ENCODE peak calls at places on chromosomes 13 and 19, in ten cellular contexts. One of them, this sample, is unnamed.

GRCh38 chr19:703651-704446 is 4.9 kb upstream of the PALM start:
- DNase-seq in effector memory CD4-positive, alpha-beta T cell: peak; percentile 63
- DNase-seq in PC-3: peak; percentile 57
- DNase-seq in CD8-positive, alpha-beta memory T cell: peak; percentile 37
- DNase-seq in CD4-positive, alpha-beta memory T cell: peak; percentile 47
- DNase-seq in tibial nerve: peak; percentile 63
- DNase-seq in suprapubic skin: no peak
- DNase-seq in stomach: peak; percentile 84
- DNase-seq in tibial artery: peak; percentile 72
- DNase-seq in lung: peak; percentile 75
- DNase-seq in this sample: no peak

GRCh38 chr13:25963681-25964080 is 88.1 kb downstream of the SHISA2 start:
- DNase-seq in CD8-positive, alpha-beta memory T cell: no peak
- DNase-seq in lung: no peak
- DNase-seq in stomach: no peak
- DNase-seq in effector memory CD4-positive, alpha-beta T cell: no peak
- DNase-seq in CD4-positive, alpha-beta memory T cell: no peak
- DNase-seq in tibial nerve: no peak
- DNase-seq in PC-3: peak; percentile 68
- DNase-seq in suprapubic skin: no peak
- DNase-seq in tibial artery: no peak
- DNase-seq in this sample: no peak

GRCh38 chr19:16572332-16573211 is at the start of gene SLC35E1:
- DNase-seq in stomach: peak; percentile 97
- DNase-seq in tibial artery: peak; percentile 95
- DNase-seq in CD8-positive, alpha-beta memory T cell: peak; percentile 89
- DNase-seq in effector memory CD4-positive, alpha-beta T cell: peak; percentile 86
- DNase-seq in suprapubic skin: peak; percentile 97
- DNase-seq in PC-3: peak; percentile 98
- DNase-seq in CD4-positive, alpha-beta memory T cell: peak; percentile 91
- DNase-seq in tibial nerve: peak; percentile 90
- DNase-seq in lung: peak; percentile 94
- DNase-seq in this sample: peak; percentile 97

GRCh38 chr19:32166238-32166637 is 179.2 kb upstream of the ZNF507 start:
- DNase-seq in suprapubic skin: no peak
- DNase-seq in CD8-positive, alpha-beta memory T cell: no peak
- DNase-seq in PC-3: no peak
- DNase-seq in stomach: no peak
- DNase-seq in tibial artery: no peak
- DNase-seq in effector memory CD4-positive, alpha-beta T cell: no peak
- DNase-seq in lung: peak; percentile 26
- DNase-seq in tibial nerve: no peak
- DNase-seq in CD4-positive, alpha-beta memory T cell: no peak
- DNase-seq in this sample: no peak

GRCh38 chr19:45059258-45059965 is 16.9 kb downstream of the ZNF296 start:
- DNase-seq in tibial nerve: peak; percentile 51
- DNase-seq in CD8-positive, alpha-beta memory T cell: peak; percentile 70
- DNase-seq in effector memory CD4-positive, alpha-beta T cell: peak; percentile 67
- DNase-seq in suprapubic skin: no peak
- DNase-seq in PC-3: peak; percentile 73
- DNase-seq in CD4-positive, alpha-beta memory T cell: peak; percentile 80
- DNase-seq in stomach: peak; percentile 89
- DNase-seq in tibial artery: peak; percentile 62
- DNase-seq in lung: peak; percentile 79
- DNase-seq in this sample: peak; percentile 81

GRCh38 chr19:7851623-7852500 is 21.8 kb downstream of the EVI5L start:
- DNase-seq in CD8-positive, alpha-beta memory T cell: no peak
- DNase-seq in effector memory CD4-positive, alpha-beta T cell: no peak
- DNase-seq in tibial nerve: no peak
- DNase-seq in lung: no peak
- DNase-seq in tibial artery: no peak
- DNase-seq in CD4-positive, alpha-beta memory T cell: no peak
- DNase-seq in PC-3: no peak
- DNase-seq in stomach: no peak
- DNase-seq in suprapubic skin: no peak
- DNase-seq in this sample: no peak

GRCh38 chr13:40318366-40318765 is 348.1 kb downstream of the FOXO1 start:
- DNase-seq in tibial artery: no peak
- DNase-seq in CD4-positive, alpha-beta memory T cell: no peak
- DNase-seq in tibial nerve: no peak
- DNase-seq in stomach: peak; percentile 66
- DNase-seq in lung: no peak
- DNase-seq in effector memory CD4-positive, alpha-beta T cell: no peak
- DNase-seq in PC-3: no peak
- DNase-seq in CD8-positive, alpha-beta memory T cell: no peak
- DNase-seq in suprapubic skin: no peak
- DNase-seq in this sample: no peak

GRCh38 chr19:45995715-45996385 is 583 bp downstream of the CCDC61 start:
- DNase-seq in suprapubic skin: no peak
- DNase-seq in stomach: no peak
- DNase-seq in lung: no peak
- DNase-seq in PC-3: no peak
- DNase-seq in tibial nerve: no peak
- DNase-seq in CD8-positive, alpha-beta memory T cell: no peak
- DNase-seq in tibial artery: no peak
- DNase-seq in CD4-positive, alpha-beta memory T cell: no peak
- DNase-seq in effector memory CD4-positive, alpha-beta T cell: no peak
- DNase-seq in this sample: no peak

GRCh38 chr19:11130824-11131455 is 24.6 kb downstream of the SPC24 start:
- DNase-seq in CD4-positive, alpha-beta memory T cell: peak; percentile 69
- DNase-seq in lung: peak; percentile 74
- DNase-seq in suprapubic skin: peak; percentile 93
- DNase-seq in tibial nerve: peak; percentile 66
- DNase-seq in CD8-positive, alpha-beta memory T cell: peak; percentile 54
- DNase-seq in effector memory CD4-positive, alpha-beta T cell: peak; percentile 34
- DNase-seq in tibial artery: peak; percentile 83
- DNase-seq in stomach: peak; percentile 89
- DNase-seq in PC-3: peak; percentile 87
- DNase-seq in this sample: peak; percentile 90

GRCh38 chr13:44398606-44399005 is 25.0 kb downstream of the SERP2 start:
- DNase-seq in tibial artery: no peak
- DNase-seq in PC-3: no peak
- DNase-seq in lung: no peak
- DNase-seq in CD8-positive, alpha-beta memory T cell: no peak
- DNase-seq in stomach: no peak
- DNase-seq in CD4-positive, alpha-beta memory T cell: no peak
- DNase-seq in suprapubic skin: no peak
- DNase-seq in effector memory CD4-positive, alpha-beta T cell: no peak
- DNase-seq in tibial nerve: no peak
- DNase-seq in this sample: no peak

GRCh38 chr13:85608255-85608829 is 190.9 kb downstream of the SLITRK6 start:
- DNase-seq in stomach: no peak
- DNase-seq in suprapubic skin: no peak
- DNase-seq in lung: no peak
- DNase-seq in tibial nerve: no peak
- DNase-seq in CD4-positive, alpha-beta memory T cell: no peak
- DNase-seq in CD8-positive, alpha-beta memory T cell: no peak
- DNase-seq in tibial artery: no peak
- DNase-seq in effector memory CD4-positive, alpha-beta T cell: no peak
- DNase-seq in PC-3: no peak
- DNase-seq in this sample: no peak

GRCh38 chr19:6801397-6802086 is 29.0 kb downstream of the VAV1 start:
- DNase-seq in PC-3: peak; percentile 72
- DNase-seq in effector memory CD4-positive, alpha-beta T cell: peak; percentile 67
- DNase-seq in tibial nerve: no peak
- DNase-seq in CD8-positive, alpha-beta memory T cell: peak; percentile 84
- DNase-seq in tibial artery: peak; percentile 66
- DNase-seq in stomach: peak; percentile 65
- DNase-seq in CD4-positive, alpha-beta memory T cell: peak; percentile 85
- DNase-seq in lung: peak; percentile 77
- DNase-seq in suprapubic skin: no peak
- DNase-seq in this sample: peak; percentile 75

GRCh38 chr13:29566206-29566605 is 29.3 kb downstream of the SLC7A1 start:
- DNase-seq in CD8-positive, alpha-beta memory T cell: no peak
- DNase-seq in effector memory CD4-positive, alpha-beta T cell: no peak
- DNase-seq in lung: no peak
- DNase-seq in tibial artery: no peak
- DNase-seq in tibial nerve: no peak
- DNase-seq in PC-3: no peak
- DNase-seq in suprapubic skin: no peak
- DNase-seq in CD4-positive, alpha-beta memory T cell: no peak
- DNase-seq in stomach: no peak
- DNase-seq in this sample: no peak

GRCh38 chr13:29561918-29562317 is 33.6 kb downstream of the SLC7A1 start:
- DNase-seq in CD4-positive, alpha-beta memory T cell: no peak
- DNase-seq in effector memory CD4-positive, alpha-beta T cell: no peak
- DNase-seq in suprapubic skin: no peak
- DNase-seq in CD8-positive, alpha-beta memory T cell: no peak
- DNase-seq in PC-3: no peak
- DNase-seq in tibial nerve: no peak
- DNase-seq in tibial artery: no peak
- DNase-seq in stomach: no peak
- DNase-seq in lung: no peak
- DNase-seq in this sample: no peak

GRCh38 chr13:29563941-29564340 is 31.5 kb downstream of the SLC7A1 start:
- DNase-seq in CD4-positive, alpha-beta memory T cell: no peak
- DNase-seq in effector memory CD4-positive, alpha-beta T cell: no peak
- DNase-seq in lung: no peak
- DNase-seq in tibial nerve: no peak
- DNase-seq in tibial artery: no peak
- DNase-seq in stomach: no peak
- DNase-seq in suprapubic skin: peak; percentile 7
- DNase-seq in PC-3: no peak
- DNase-seq in CD8-positive, alpha-beta memory T cell: no peak
- DNase-seq in this sample: no peak

GRCh38 chr13:29564828-29565227 is 30.7 kb downstream of the SLC7A1 start:
- DNase-seq in lung: no peak
- DNase-seq in suprapubic skin: no peak
- DNase-seq in tibial nerve: no peak
- DNase-seq in CD8-positive, alpha-beta memory T cell: no peak
- DNase-seq in PC-3: no peak
- DNase-seq in effector memory CD4-positive, alpha-beta T cell: no peak
- DNase-seq in stomach: no peak
- DNase-seq in CD4-positive, alpha-beta memory T cell: no peak
- DNase-seq in tibial artery: no peak
- DNase-seq in this sample: no peak

DNA sequence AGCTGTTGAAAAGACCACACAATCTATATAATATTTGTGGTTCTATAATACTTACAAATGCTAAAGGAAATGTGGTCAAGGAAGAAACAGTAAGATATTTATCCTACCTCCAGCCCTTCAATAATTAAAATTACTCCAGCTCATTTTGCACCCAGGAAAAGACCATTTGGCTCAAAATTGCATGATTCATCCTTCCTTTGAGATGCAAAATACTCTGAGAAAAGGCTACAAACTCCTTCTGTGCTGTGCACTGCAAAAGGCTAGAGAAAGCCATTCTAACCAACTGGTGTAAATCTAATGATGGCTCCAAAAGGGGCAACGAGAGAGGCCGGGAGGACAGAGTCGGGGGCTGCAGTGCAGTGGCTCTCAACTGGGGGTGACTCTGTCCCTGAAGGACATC is 32.7 kb downstream of the SLC7A1 start:
- DNase-seq in tibial artery: no peak
- DNase-seq in effector memory CD4-positive, alpha-beta T cell: no peak
- DNase-seq in CD8-positive, alpha-beta memory T cell: no peak
- DNase-seq in PC-3: no peak
- DNase-seq in CD4-positive, alpha-beta memory T cell: no peak
- DNase-seq in tibial nerve: no peak
- DNase-seq in stomach: no peak
- DNase-seq in suprapubic skin: peak; percentile 29
- DNase-seq in lung: no peak
- DNase-seq in this sample: no peak
- H3K4me1 ChIP-seq in tibial artery: peaks cover 19% of the 10 kb centered on the region
- H3K4me1 ChIP-seq in effector memory CD4-positive, alpha-beta T cell: no peaks in the 10 kb centered on the region
- H3K4me1 ChIP-seq in CD8-positive, alpha-beta memory T cell: no peaks in the 10 kb centered on the region
- H3K4me1 ChIP-seq in PC-3: no peaks in the 10 kb centered on the region
- H3K4me1 ChIP-seq in CD4-positive, alpha-beta memory T cell: peaks cover 16% of the 10 kb centered on the region
- H3K4me1 ChIP-seq in tibial nerve: no peaks in the 10 kb centered on the region
- H3K4me1 ChIP-seq in stomach: no peaks in the 10 kb centered on the region
- H3K4me1 ChIP-seq in suprapubic skin: peaks cover 48% of the 10 kb centered on the region
- H3K4me1 ChIP-seq in lung: no peaks in the 10 kb centered on the region
- H3K4me1 ChIP-seq in this sample: no peaks in the 10 kb centered on the region

DNA sequence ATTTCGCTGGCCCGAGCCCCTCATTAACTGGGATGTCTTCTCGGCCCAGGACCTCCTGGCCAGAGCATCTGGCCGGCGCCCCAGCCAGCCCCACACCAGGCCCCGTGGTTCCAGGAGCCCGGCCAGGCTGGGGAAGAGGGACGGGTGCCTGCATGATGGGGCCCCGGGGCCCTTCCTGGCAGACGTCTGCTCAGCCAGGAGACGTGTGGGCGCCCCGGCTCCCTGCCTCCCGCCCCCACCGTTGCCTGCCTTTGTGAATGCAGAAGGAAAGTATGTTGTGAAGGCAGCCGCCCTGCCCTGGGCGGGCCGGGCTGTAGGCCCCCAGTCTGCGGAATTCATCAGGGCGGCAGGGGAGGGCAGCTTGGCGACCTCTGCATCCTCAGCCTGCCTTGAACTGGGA is 4.4 kb upstream of the COMP start:
- DNase-seq in tibial artery: no peak
- DNase-seq in tibial nerve: no peak
- DNase-seq in lung: no peak
- DNase-seq in CD4-positive, alpha-beta memory T cell: no peak
- DNase-seq in CD8-positive, alpha-beta memory T cell: no peak
- DNase-seq in stomach: no peak
- DNase-seq in suprapubic skin: no peak
- DNase-seq in effector memory CD4-positive, alpha-beta T cell: no peak
- DNase-seq in PC-3: no peak
- DNase-seq in this sample: no peak
- H3K27me3 ChIP-seq in tibial artery: no peaks in the 10 kb centered on the region
- H3K27me3 ChIP-seq in tibial nerve: peaks cover 76% of the 10 kb centered on the region
- H3K27me3 ChIP-seq in lung: no peaks in the 10 kb centered on the region
- H3K27me3 ChIP-seq in CD4-positive, alpha-beta memory T cell: peaks cover 10% of the 10 kb centered on the region
- H3K27me3 ChIP-seq in CD8-positive, alpha-beta memory T cell: peaks cover 15% of the 10 kb centered on the region
- H3K27me3 ChIP-seq in stomach: peaks cover 92% of the 10 kb centered on the region
- H3K27me3 ChIP-seq in suprapubic skin: peaks cover 62% of the 10 kb centered on the region
- H3K27me3 ChIP-seq in effector memory CD4-positive, alpha-beta T cell: peaks cover 23% of the 10 kb centered on the region
- H3K27me3 ChIP-seq in PC-3: peaks cover 5% of the 10 kb centered on the region
- H3K27me3 ChIP-seq in this sample: peaks cover 8% of the 10 kb centered on the region

GRCh38 chr13:67554296-67554695 is 324.2 kb upstream of the PCDH9 start:
- DNase-seq in tibial artery: no peak
- DNase-seq in stomach: no peak
- DNase-seq in PC-3: no peak
- DNase-seq in effector memory CD4-positive, alpha-beta T cell: no peak
- DNase-seq in suprapubic skin: no peak
- DNase-seq in tibial nerve: no peak
- DNase-seq in CD4-positive, alpha-beta memory T cell: no peak
- DNase-seq in lung: no peak
- DNase-seq in CD8-positive, alpha-beta memory T cell: no peak
- DNase-seq in this sample: no peak
- H3K9me3 ChIP-seq in tibial artery: no peaks in the 10 kb centered on the region
- H3K9me3 ChIP-seq in stomach: peaks cover 6% of the 10 kb centered on the region
- H3K9me3 ChIP-seq in PC-3: no peaks in the 10 kb centered on the region
- H3K9me3 ChIP-seq in effector memory CD4-positive, alpha-beta T cell: no peaks in the 10 kb centered on the region
- H3K9me3 ChIP-seq in suprapubic skin: peaks cover 7% of the 10 kb centered on the region
- H3K9me3 ChIP-seq in tibial nerve: peaks cover 16% of the 10 kb centered on the region
- H3K9me3 ChIP-seq in CD4-positive, alpha-beta memory T cell: no peaks in the 10 kb centered on the region
- H3K9me3 ChIP-seq in lung: no peaks in the 10 kb centered on the region
- H3K9me3 ChIP-seq in CD8-positive, alpha-beta memory T cell: no peaks in the 10 kb centered on the region
- H3K9me3 ChIP-seq in this sample: no peaks in the 10 kb centered on the region

DNA sequence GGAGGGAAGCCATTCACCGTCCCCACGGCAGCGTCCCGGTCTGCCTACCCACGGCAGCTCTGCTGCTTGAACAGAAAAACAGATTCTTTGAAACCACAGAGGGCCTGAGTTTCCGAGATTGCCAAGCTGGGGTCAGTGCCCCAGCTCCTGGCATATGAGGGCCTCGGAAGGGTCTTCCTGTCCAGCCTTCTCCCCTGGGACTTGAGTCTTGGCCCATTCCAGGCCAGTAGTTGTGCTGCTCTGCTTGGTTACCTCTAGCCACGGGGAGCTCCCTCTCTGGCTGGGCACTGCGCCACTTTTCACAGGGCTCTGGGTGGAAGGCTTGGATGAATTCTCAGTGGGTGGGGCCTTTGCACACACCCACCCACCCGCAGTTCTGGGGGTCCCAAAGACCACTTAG is 8.6 kb upstream of the SPIB start:
- DNase-seq in stomach: no peak
- DNase-seq in PC-3: no peak
- DNase-seq in tibial nerve: no peak
- DNase-seq in effector memory CD4-positive, alpha-beta T cell: no peak
- DNase-seq in tibial artery: no peak
- DNase-seq in CD8-positive, alpha-beta memory T cell: no peak
- DNase-seq in lung: no peak
- DNase-seq in CD4-positive, alpha-beta memory T cell: no peak
- DNase-seq in suprapubic skin: no peak
- DNase-seq in this sample: no peak
- H3K4me1 ChIP-seq in stomach: no peaks in the 10 kb centered on the region
- H3K4me1 ChIP-seq in PC-3: no peaks in the 10 kb centered on the region
- H3K4me1 ChIP-seq in tibial nerve: no peaks in the 10 kb centered on the region
- H3K4me1 ChIP-seq in effector memory CD4-positive, alpha-beta T cell: no peaks in the 10 kb centered on the region
- H3K4me1 ChIP-seq in tibial artery: peaks cover 6% of the 10 kb centered on the region
- H3K4me1 ChIP-seq in CD8-positive, alpha-beta memory T cell: no peaks in the 10 kb centered on the region
- H3K4me1 ChIP-seq in lung: no peaks in the 10 kb centered on the region
- H3K4me1 ChIP-seq in CD4-positive, alpha-beta memory T cell: no peaks in the 10 kb centered on the region
- H3K4me1 ChIP-seq in suprapubic skin: no peaks in the 10 kb centered on the region
- H3K4me1 ChIP-seq in this sample: no peaks in the 10 kb centered on the region